ENCODE peak calls at places on chromosomes 4 and X, in seven cellular contexts. Z is transverse colon, A is stomach, U is spleen, I is prostate gland, K is HCT116, N is body of pancreas. M is an unnamed sample.

GRCh38 chrX:136635235-136635634 is 12.7 kb upstream of the CD40LG start:
- DNase-seq in Z (no peak), A (no peak), U (no peak), I (no peak), K (no peak), N (no peak), M (no peak)

GRCh38 chr4:80017125-80017854 is 55.7 kb downstream of the ANTXR2 start:
- DNase-seq in Z (no peak), A (no peak), U (no peak), I (no peak), K (no peak), N (no peak), M (no peak)

GRCh38 chrX:103831803-103832544 is at the start of gene RAB9B:
- DNase-seq in Z (peak), A (peak), U (peak), I (peak), K (no peak), N (peak), M (peak)

GRCh38 chrX:30680618-30681017 is 27.4 kb downstream of the GK start:
- DNase-seq in Z (peak), A (no peak), U (no peak), I (no peak), K (no peak), N (no peak), M (peak)

GRCh38 chr4:20698382-20698781 is 1.9 kb upstream of the PACRGL start:
- DNase-seq in Z (no peak), A (no peak), U (no peak), I (no peak), K (no peak), N (no peak), M (no peak)

GRCh38 chr4:57102050-57102564 is 8.1 kb downstream of the IGFBP7 start:
- DNase-seq in Z (peak), A (no peak), U (no peak), I (no peak), K (no peak), N (peak), M (peak)

GRCh38 chr4:169774466-169775445 is 17.0 kb upstream of the HPF1 start:
- DNase-seq in Z (no peak), A (no peak), U (peak), I (no peak), K (no peak), N (peak), M (peak)

GRCh38 chr4:143587703-143588102 is 74.2 kb downstream of the SMARCA5 start:
- DNase-seq in Z (no peak), A (no peak), U (no peak), I (no peak), K (peak), N (no peak), M (no peak)

GRCh38 chr4:108828620-108829019 is 65.8 kb upstream of the ETNPPL start:
- DNase-seq in Z (no peak), A (no peak), U (no peak), I (no peak), K (no peak), N (no peak), M (no peak)

GRCh38 chrX:12447448-12448154 is 309.3 kb downstream of the FRMPD4 start:
- DNase-seq in Z (no peak), A (no peak), U (no peak), I (peak), K (no peak), N (no peak), M (no peak)

GRCh38 chr4:123554819-123555499 is 158.4 kb downstream of the SPRY1 start:
- DNase-seq in Z (peak), A (no peak), U (no peak), I (peak), K (no peak), N (no peak), M (no peak)

GRCh38 chrX:23788521-23788920 is 5.5 kb downstream of the SAT1 start:
- DNase-seq in Z (no peak), A (no peak), U (no peak), I (no peak), K (no peak), N (no peak), M (no peak)

GRCh38 chr4:189835505-189835904 is 105.2 kb upstream of the FRG1 start:
- DNase-seq in Z (no peak), A (no peak), U (no peak), I (no peak), K (no peak), N (no peak), M (no peak)

GRCh38 chr4:117699595-117699994 is 334.7 kb upstream of the NDST3 start:
- DNase-seq in Z (no peak), A (no peak), U (no peak), I (no peak), K (no peak), N (no peak), M (no peak)

GRCh38 chr4:173436149-173436579 is 37.2 kb upstream of the SCRG1 start:
- DNase-seq in Z (no peak), A (no peak), U (no peak), I (no peak), K (no peak), N (no peak), M (no peak)

GRCh38 chrX:139826065-139827044 is 106.5 kb downstream of the ATP11C start:
- DNase-seq in Z (no peak), A (no peak), U (no peak), I (peak), K (no peak), N (no peak), M (peak)

GRCh38 chrX:135981662-135982061 is 3.6 kb upstream of the SLC9A6 start:
- DNase-seq in Z (no peak), A (no peak), U (no peak), I (no peak), K (no peak), N (no peak), M (no peak)

GRCh38 chrX:150476183-150476699 is 92.2 kb upstream of the MTM1 start:
- DNase-seq in Z (no peak), A (no peak), U (no peak), I (no peak), K (no peak), N (no peak), M (no peak)

GRCh38 chr4:155785828-155786227 is 27.0 kb downstream of the GUCY1B1 start:
- DNase-seq in Z (no peak), A (no peak), U (no peak), I (no peak), K (no peak), N (no peak), M (no peak)

GRCh38 chr4:65670331-65671031 is at the start of gene EPHA5:
- DNase-seq in Z (no peak), A (peak), U (peak), I (peak), K (no peak), N (peak), M (no peak)

GRCh38 chrX:46589977-46590723 is 16.6 kb downstream of the CHST7 start:
- DNase-seq in Z (no peak), A (no peak), U (no peak), I (peak), K (no peak), N (no peak), M (no peak)

GRCh38 chr4:19832388-19832787 is 419.3 kb upstream of the SLIT2 start:
- DNase-seq in Z (no peak), A (no peak), U (no peak), I (no peak), K (no peak), N (no peak), M (no peak)

GRCh38 chrX:25534096-25534495 is 518.3 kb upstream of the ARX start:
- DNase-seq in Z (no peak), A (no peak), U (no peak), I (no peak), K (no peak), N (no peak), M (no peak)

GRCh38 chr4:1234296-1234695 is 14.6 kb downstream of the CTBP1 start:
- DNase-seq in Z (no peak), A (no peak), U (peak), I (no peak), K (no peak), N (peak), M (peak)

GRCh38 chr4:133565379-133565778 is 416.3 kb downstream of the PCDH10 start:
- DNase-seq in Z (no peak), A (no peak), U (no peak), I (no peak), K (no peak), N (no peak), M (no peak)

GRCh38 chr4:166324321-166324720 is 451.3 kb downstream of the TLL1 start:
- DNase-seq in Z (peak), A (no peak), U (no peak), I (no peak), K (peak), N (peak), M (no peak)

GRCh38 chrX:49756692-49757091 is 60.9 kb upstream of the PAGE1 start:
- DNase-seq in Z (no peak), A (no peak), U (no peak), I (no peak), K (no peak), N (no peak), M (no peak)

GRCh38 chr4:4875147-4875546 is 15.7 kb downstream of the MSX1 start:
- DNase-seq in Z (no peak), A (no peak), U (no peak), I (no peak), K (no peak), N (no peak), M (no peak)

GRCh38 chr4:683982-684571 is 4.9 kb downstream of the SLC49A3 start:
- DNase-seq in Z (peak), A (peak), U (peak), I (peak), K (peak), N (peak), M (peak)

GRCh38 chr4:137534516-137534915 is 2.2 kb upstream of the PCDH18 start:
- DNase-seq in Z (no peak), A (no peak), U (no peak), I (no peak), K (no peak), N (no peak), M (no peak)

GRCh38 chrX:53287493-53288138 is 6.2 kb upstream of the IQSEC2 start:
- DNase-seq in Z (peak), A (peak), U (peak), I (peak), K (peak), N (peak), M (peak)

GRCh38 chrX:153726286-153727107 is 1.8 kb downstream of the ABCD1 start:
- DNase-seq in Z (peak), A (peak), U (peak), I (no peak), K (no peak), N (peak), M (peak)

GRCh38 chrX:15310117-15310516 is 5.3 kb downstream of the ASB11 start:
- DNase-seq in Z (no peak), A (peak), U (no peak), I (peak), K (no peak), N (peak), M (peak)

DNA sequence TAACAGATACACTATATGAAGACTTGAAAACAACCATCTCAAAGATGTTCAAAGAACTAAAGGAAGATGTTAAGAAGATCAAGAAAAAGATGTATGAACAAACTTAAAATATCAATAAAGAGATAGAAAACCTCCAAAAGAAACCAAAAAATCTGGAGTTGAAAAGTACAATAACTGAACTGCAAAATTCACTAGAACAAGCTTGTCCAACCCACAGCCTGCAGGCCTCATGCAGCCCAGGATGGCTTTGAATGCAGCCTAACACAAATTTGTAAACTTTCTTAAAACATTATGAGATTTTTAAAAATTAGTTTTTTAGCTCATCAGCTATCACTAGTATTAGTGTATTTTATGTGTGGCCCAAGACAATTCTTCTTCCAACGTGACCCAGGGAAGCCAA is 77.0 kb upstream of the DCTD start:
- DNase-seq in Z (no peak), A (no peak), U (no peak), I (no peak), K (no peak), N (no peak), M (no peak)
- TF ChIP-seq POLR2A in Z (no peak), A (no peak), U (no peak), I (no peak), K (no peak), N (no peak), M (no peak)

GRCh38 chr4:139901516-139902327 is 236.1 kb downstream of the MGST2 start:
- DNase-seq in Z (no peak), A (no peak), U (no peak), I (peak), K (no peak), N (no peak), M (no peak)
- H3K27ac ChIP-seq in Z (peak), A (peak), U (peak), I (peak), K (no peak), N (peak), M (no peak)

GRCh38 chr4:38781854-38782261 is 932 bp downstream of the TLR10 start:
- DNase-seq in Z (no peak), A (no peak), U (no peak), I (no peak), K (no peak), N (no peak), M (no peak)
- TF ChIP-seq POLR2A in Z (no peak), A (no peak), U (no peak), I (no peak), K (no peak), N (no peak), M (no peak)

DNA sequence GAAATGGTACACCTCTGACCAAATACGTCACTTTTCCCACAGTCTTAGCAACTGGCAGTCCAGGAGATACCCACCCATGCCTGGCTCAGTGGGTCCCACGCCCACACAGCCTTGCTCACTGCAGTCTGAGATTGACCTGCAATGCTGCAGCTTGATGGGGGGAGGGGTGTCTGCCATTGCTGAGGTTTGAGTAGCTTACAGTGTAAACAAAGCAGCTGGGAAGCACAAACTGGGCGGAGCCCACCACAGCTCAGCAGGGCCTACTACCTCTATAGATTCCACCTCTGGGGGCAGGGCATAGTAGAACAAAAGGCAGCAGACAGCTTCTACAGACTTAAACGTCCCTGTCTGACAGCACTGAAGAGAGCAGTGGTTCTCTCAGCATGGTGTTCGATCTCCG is 52.7 kb downstream of the AMER1 start:
- DNase-seq in Z (no peak), A (peak), U (no peak), I (no peak), K (no peak), N (no peak), M (no peak)
- H3K27ac ChIP-seq in Z (no peak), A (no peak), U (no peak), I (no peak), K (no peak), N (no peak), M (no peak)

GRCh38 chr4:85474818-85475630 is at the start of gene ARHGAP24:
- DNase-seq in Z (peak), A (peak), U (peak), I (peak), K (peak), N (peak), M (peak)
- TF ChIP-seq POLR2A in Z (peak), A (no peak), U (no peak), I (no peak), K (no peak), N (peak), M (no peak)

GRCh38 chrX:73182502-73183114 is 32.0 kb downstream of the NAP1L2 start:
- DNase-seq in Z (no peak), A (no peak), U (no peak), I (peak), K (no peak), N (peak), M (no peak)
- H3K27ac ChIP-seq in Z (no peak), A (no peak), U (no peak), I (no peak), K (no peak), N (no peak), M (no peak)